ENCODE peak calls at places on chromosomes 4 and X, in five cellular contexts. B, X, I, H and F are unnamed samples.

GRCh38 chrX:54492340-54492739 is 3.7 kb downstream of the FGD1 start:
- DNase-seq in B (no peak), H (no peak), X (no peak), I (no peak), F (no peak)

GRCh38 chrX:74242484-74243138 is 61.4 kb upstream of the ZCCHC13 start:
- DNase-seq in H (no peak), X (peak; percentile 44), I (no peak), B (no peak), F (no peak)

GRCh38 chrX:100381613-100382012 is 28.5 kb downstream of the PCDH19 start:
- DNase-seq in X (no peak), I (no peak), B (peak; percentile 24), H (no peak), F (no peak)

GRCh38 chr4:177907736-177908424 is 465.6 kb upstream of the AGA start:
- DNase-seq in I (no peak), X (no peak), B (no peak), H (no peak), F (no peak)

GRCh38 chr4:40301592-40301991 is 33.5 kb upstream of the CHRNA9 start:
- DNase-seq in H (peak; percentile 47), X (no peak), B (no peak), I (no peak), F (peak; percentile 23)

GRCh38 chrX:109760241-109760921 is 27.3 kb upstream of the ACSL4 start:
- DNase-seq in H (no peak), B (no peak), X (no peak), I (no peak), F (no peak)

GRCh38 chr4:145935253-145936141 is 3.1 kb downstream of the ZNF827 start:
- DNase-seq in X (peak; percentile 57), I (no peak), B (no peak), H (no peak), F (peak; percentile 34)

GRCh38 chrX:137313627-137314026 is 252.3 kb upstream of the ZIC3 start:
- DNase-seq in H (no peak), X (no peak), B (no peak), I (no peak), F (no peak)

GRCh38 chr4:62449538-62449937 is 1249.4 kb downstream of the ADGRL3 start:
- DNase-seq in H (no peak), I (no peak), X (no peak), B (no peak), F (no peak)

GRCh38 chr4:110626532-110627153 is 3.8 kb upstream of the PITX2 start:
- DNase-seq in H (no peak), I (no peak), B (no peak), X (no peak), F (no peak)

GRCh38 chr4:105281016-105281415 is 134.3 kb downstream of the TET2 start:
- DNase-seq in X (no peak), I (no peak), H (no peak), B (no peak), F (no peak)

GRCh38 chrX:106898462-106898861 is 4.7 kb downstream of the RIPPLY1 start:
- DNase-seq in I (no peak), B (peak; percentile 50), H (no peak), X (no peak), F (no peak)

GRCh38 chrX:72258174-72258573 is 18.9 kb downstream of the RPS4X start:
- DNase-seq in B (no peak), X (no peak), I (no peak), H (no peak), F (no peak)

DNA sequence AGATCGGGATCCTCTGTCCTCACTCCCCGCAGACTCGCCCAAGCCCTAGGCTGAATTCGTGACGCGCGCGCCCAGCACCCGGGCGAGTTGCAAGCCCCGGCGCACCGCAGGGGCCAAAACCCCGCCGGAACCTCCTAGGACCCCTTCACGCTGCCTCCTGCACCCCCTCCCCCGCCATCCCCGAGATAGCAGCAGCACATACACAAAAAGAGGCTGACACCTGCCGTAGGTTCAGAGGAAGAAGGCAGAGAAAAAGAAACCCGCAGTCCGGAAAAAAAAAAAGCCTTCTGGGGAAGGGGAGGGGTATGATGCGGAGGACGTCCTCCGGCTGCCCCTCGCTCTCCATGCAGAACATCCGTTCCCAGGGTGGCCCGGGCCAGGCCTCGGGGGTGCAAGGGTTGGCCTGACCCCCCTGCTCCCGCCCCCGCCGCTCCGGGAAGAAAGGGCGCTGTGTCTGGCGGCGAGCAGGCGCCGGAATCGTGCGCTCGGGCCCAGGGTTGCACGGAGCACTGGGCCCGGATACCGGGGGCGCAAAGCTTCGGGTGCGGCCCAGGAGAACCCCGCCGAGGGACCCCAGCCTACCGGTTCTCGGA is 2.5 kb downstream of the NLGN4X start:
- DNase-seq in I (no peak), X (no peak), B (no peak), H (no peak), F (no peak)
- H3K4me3 ChIP-seq in I (peak overlapping the region; percentile 29), X (peak overlapping the region; percentile 35), B (no peak overlapping the region), H (peak overlapping the region; percentile 21), F (peak overlapping the region; percentile 35)

GRCh38 chr4:54176202-54176601 is 52.9 kb upstream of the PDGFRA start:
- DNase-seq in H (no peak), X (no peak), B (no peak), I (no peak), F (no peak)

GRCh38 chr4:54173281-54173912 is 55.7 kb upstream of the PDGFRA start:
- DNase-seq in H (no peak), B (no peak), I (no peak), X (no peak), F (no peak)

GRCh38 chr4:54167508-54167907 is 61.6 kb upstream of the PDGFRA start:
- DNase-seq in H (no peak), B (no peak), I (no peak), X (no peak), F (no peak)

GRCh38 chr4:54169176-54169575 is 59.9 kb upstream of the PDGFRA start:
- DNase-seq in H (no peak), X (no peak), I (no peak), B (no peak), F (no peak)

GRCh38 chr4:54172156-54172555 is 56.9 kb upstream of the PDGFRA start:
- DNase-seq in B (no peak), H (no peak), X (no peak), I (no peak), F (no peak)
- TF ChIP-seq POLR2A in B (no peak), H (no peak), X (no peak), I (no peak), F (no peak)

GRCh38 chr4:26273308-26273980 is 47.4 kb upstream of the RBPJ start:
- DNase-seq in X (no peak), I (no peak), B (peak; percentile 98), H (peak; percentile 71), F (peak; percentile 56)
- H3K4me3 ChIP-seq in X (no peak overlapping the region), I (no peak overlapping the region), B (peak overlapping the region; percentile 93), H (no peak overlapping the region), F (peak overlapping the region; percentile 12)

GRCh38 chr4:20700007-20700761 is at the start of gene PACRGL:
- DNase-seq in I (peak; percentile 89), B (peak; percentile 97), H (peak; percentile 97), X (peak; percentile 95), F (peak; percentile 98)
- TF ChIP-seq POLR2A in I (peak; percentile 29), B (peak; percentile 68), H (peak; percentile 18), X (no peak), F (peak; percentile 74)

DNA sequence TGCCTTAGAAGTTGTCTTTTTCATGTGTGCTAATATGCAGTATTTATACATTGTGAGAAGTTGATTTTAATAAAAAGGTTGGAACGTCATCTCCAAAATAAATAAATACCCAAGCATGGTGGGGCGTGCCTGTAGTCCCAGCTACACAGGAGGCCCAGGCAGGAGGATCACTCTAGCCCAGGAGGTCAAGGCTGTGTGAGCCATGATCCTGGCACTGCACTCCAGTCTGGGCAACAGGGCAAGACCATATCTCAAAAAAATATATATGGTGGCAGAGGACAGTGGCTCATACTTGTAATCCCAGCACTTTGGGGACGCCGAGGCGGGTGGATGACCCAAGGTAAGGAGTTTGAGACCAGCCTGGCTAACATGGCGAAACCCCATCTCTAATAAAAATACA is 6.4 kb downstream of the SLBP start:
- DNase-seq in B (no peak), I (no peak), H (peak; percentile 37), X (no peak), F (no peak)
- H3K4me3 ChIP-seq in B (no peak overlapping the region), I (no peak overlapping the region), H (no peak overlapping the region), X (no peak overlapping the region), F (no peak overlapping the region)

GRCh38 chrX:119565110-119565663 is at the start of gene STEEP1:
- DNase-seq in X (peak; percentile 87), B (peak; percentile 95), I (peak; percentile 76), H (peak; percentile 95), F (no peak)
- TF ChIP-seq POLR2A in X (no peak), B (peak; percentile 40), I (no peak), H (peak; percentile 10), F (no peak)

GRCh38 chrX:153074262-153074899 is 2.1 kb downstream of the PNMA6A start:
- DNase-seq in I (no peak), X (no peak), B (no peak), H (no peak), F (no peak)
- H3K4me3 ChIP-seq in I (no peak overlapping the region), X (no peak overlapping the region), B (no peak overlapping the region), H (no peak overlapping the region), F (no peak overlapping the region)

GRCh38 chr4:98467627-98468072 is 190.8 kb downstream of the TSPAN5 start:
- DNase-seq in B (peak; percentile 89), H (peak; percentile 89), I (peak; percentile 28), X (no peak), F (peak; percentile 80)
- TF ChIP-seq POLR2A in B (no peak), H (no peak), I (no peak), X (no peak), F (no peak)

GRCh38 chr4:53905935-53906377 is 158.4 kb downstream of the CHIC2 start:
- DNase-seq in H (no peak), B (peak; percentile 70), X (no peak), I (no peak), F (no peak)

GRCh38 chr4:53902786-53903185 is 161.6 kb downstream of the CHIC2 start:
- DNase-seq in H (no peak), X (no peak), B (no peak), I (no peak), F (no peak)

GRCh38 chr4:53907772-53908171 is 156.6 kb downstream of the CHIC2 start:
- DNase-seq in X (no peak), H (no peak), B (no peak), I (no peak), F (no peak)

GRCh38 chr4:53906786-53907185 is 157.6 kb downstream of the CHIC2 start:
- DNase-seq in I (no peak), X (no peak), B (no peak), H (no peak), F (no peak)

GRCh38 chr4:53905281-53905934 is 159.0 kb downstream of the CHIC2 start:
- DNase-seq in B (peak; percentile 27), X (no peak), H (no peak), I (no peak), F (no peak)
- H3K4me3 ChIP-seq in B (no peak overlapping the region), X (peak overlapping the region; percentile 30), H (no peak overlapping the region), I (no peak overlapping the region), F (no peak overlapping the region)